ENCODE peak calls at places on chromosomes 2 and 18, in six cellular contexts. One of them, this sample, is unnamed.

GRCh38 chr2:86020984-86021383 is 84.7 kb downstream of the POLR1A start:
- DNase-seq in cardiac muscle cell: peak
- DNase-seq in WERI-Rb-1: no peak
- DNase-seq in lower lobe of right lung: no peak
- DNase-seq in CD8-positive, alpha-beta memory T cell: no peak
- DNase-seq in body of pancreas: no peak
- DNase-seq in this sample: no peak

GRCh38 chr2:201149064-201149820 is 33.3 kb downstream of the CFLAR start:
- DNase-seq in lower lobe of right lung: no peak
- DNase-seq in cardiac muscle cell: peak
- DNase-seq in WERI-Rb-1: no peak
- DNase-seq in CD8-positive, alpha-beta memory T cell: no peak
- DNase-seq in body of pancreas: no peak
- DNase-seq in this sample: no peak

GRCh38 chr2:43251171-43251731 is 24.8 kb upstream of the ZFP36L2 start:
- DNase-seq in WERI-Rb-1: no peak
- DNase-seq in cardiac muscle cell: peak
- DNase-seq in CD8-positive, alpha-beta memory T cell: no peak
- DNase-seq in body of pancreas: no peak
- DNase-seq in lower lobe of right lung: no peak
- DNase-seq in this sample: no peak

GRCh38 chr2:234395801-234396478 is 100.9 kb downstream of the ARL4C start:
- DNase-seq in lower lobe of right lung: no peak
- DNase-seq in WERI-Rb-1: peak
- DNase-seq in body of pancreas: peak
- DNase-seq in CD8-positive, alpha-beta memory T cell: no peak
- DNase-seq in cardiac muscle cell: no peak
- DNase-seq in this sample: no peak

GRCh38 chr2:133431289-133431688 is 137.0 kb downstream of the NCKAP5 start:
- DNase-seq in lower lobe of right lung: no peak
- DNase-seq in cardiac muscle cell: no peak
- DNase-seq in body of pancreas: no peak
- DNase-seq in CD8-positive, alpha-beta memory T cell: no peak
- DNase-seq in WERI-Rb-1: no peak
- DNase-seq in this sample: no peak

GRCh38 chr18:70319185-70319584 is 30.3 kb downstream of the SOCS6 start:
- DNase-seq in lower lobe of right lung: no peak
- DNase-seq in body of pancreas: no peak
- DNase-seq in WERI-Rb-1: no peak
- DNase-seq in cardiac muscle cell: no peak
- DNase-seq in CD8-positive, alpha-beta memory T cell: no peak
- DNase-seq in this sample: no peak

GRCh38 chr2:199370150-199370780 is 87.5 kb downstream of the SATB2 start:
- DNase-seq in cardiac muscle cell: no peak
- DNase-seq in body of pancreas: no peak
- DNase-seq in WERI-Rb-1: no peak
- DNase-seq in lower lobe of right lung: no peak
- DNase-seq in CD8-positive, alpha-beta memory T cell: no peak
- DNase-seq in this sample: no peak

GRCh38 chr2:172556284-172557033 is 569 bp downstream of the PDK1 start:
- DNase-seq in body of pancreas: peak
- DNase-seq in lower lobe of right lung: peak
- DNase-seq in WERI-Rb-1: peak
- DNase-seq in cardiac muscle cell: peak
- DNase-seq in CD8-positive, alpha-beta memory T cell: peak
- DNase-seq in this sample: peak

GRCh38 chr18:33440011-33440383 is 524 bp downstream of the CCDC178 start:
- DNase-seq in body of pancreas: peak
- DNase-seq in lower lobe of right lung: no peak
- DNase-seq in cardiac muscle cell: peak
- DNase-seq in WERI-Rb-1: peak
- DNase-seq in CD8-positive, alpha-beta memory T cell: no peak
- DNase-seq in this sample: no peak

GRCh38 chr2:14693874-14694273 is 61.4 kb downstream of the LRATD1 start:
- DNase-seq in lower lobe of right lung: no peak
- DNase-seq in cardiac muscle cell: no peak
- DNase-seq in CD8-positive, alpha-beta memory T cell: no peak
- DNase-seq in WERI-Rb-1: no peak
- DNase-seq in body of pancreas: no peak
- DNase-seq in this sample: no peak

DNA sequence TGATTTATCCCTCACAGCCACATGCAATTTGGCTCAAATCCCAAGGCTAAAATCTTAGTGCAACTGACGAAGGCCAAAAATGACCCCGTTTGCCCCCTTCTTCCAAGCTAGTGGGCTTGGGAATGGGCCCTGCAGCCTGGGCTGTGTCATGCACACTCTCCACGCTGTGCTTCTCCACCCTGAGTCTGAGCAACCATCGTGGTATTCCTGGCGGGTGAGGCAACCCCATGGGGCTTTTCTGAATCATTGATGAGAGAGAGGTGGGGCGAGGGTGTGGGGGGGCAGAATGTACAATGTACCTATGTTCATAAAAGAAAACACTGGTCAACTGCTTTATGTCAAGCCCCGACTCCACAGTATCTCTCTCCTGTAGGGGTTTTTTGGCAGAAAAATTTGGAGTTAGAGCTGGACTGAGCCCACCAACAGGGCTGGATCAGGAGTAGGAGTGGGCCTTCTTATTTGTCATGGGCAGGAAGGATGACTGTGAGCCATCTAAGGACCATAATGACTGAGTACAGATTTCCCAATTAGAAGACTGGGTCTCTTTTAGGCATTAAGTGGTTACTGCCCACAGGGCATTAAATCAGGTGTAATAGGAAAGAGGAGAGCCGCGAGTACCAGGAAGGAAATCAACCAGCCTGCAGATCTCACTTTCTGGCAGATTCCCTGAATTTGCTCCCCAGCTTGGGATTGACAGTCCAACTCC is 8.9 kb downstream of the SULT1C2 start:
- DNase-seq in WERI-Rb-1: no peak
- DNase-seq in cardiac muscle cell: peak
- DNase-seq in body of pancreas: no peak
- DNase-seq in CD8-positive, alpha-beta memory T cell: no peak
- DNase-seq in lower lobe of right lung: no peak
- DNase-seq in this sample: no peak
- H3K27ac ChIP-seq in WERI-Rb-1: no peak
- H3K27ac ChIP-seq in cardiac muscle cell: no peak
- H3K27ac ChIP-seq in body of pancreas: no peak
- H3K27ac ChIP-seq in CD8-positive, alpha-beta memory T cell: no peak
- H3K27ac ChIP-seq in lower lobe of right lung: no peak
- H3K27ac ChIP-seq in this sample: no peak

GRCh38 chr2:216221806-216222205 is 112.7 kb downstream of the XRCC5 start:
- DNase-seq in CD8-positive, alpha-beta memory T cell: no peak
- DNase-seq in lower lobe of right lung: no peak
- DNase-seq in body of pancreas: no peak
- DNase-seq in cardiac muscle cell: peak
- DNase-seq in WERI-Rb-1: no peak
- DNase-seq in this sample: no peak
- H3K4me3 ChIP-seq in CD8-positive, alpha-beta memory T cell: no peak
- H3K4me3 ChIP-seq in lower lobe of right lung: no peak
- H3K4me3 ChIP-seq in body of pancreas: no peak
- H3K4me3 ChIP-seq in cardiac muscle cell: no peak
- H3K4me3 ChIP-seq in WERI-Rb-1: no peak
- H3K4me3 ChIP-seq in this sample: no peak

DNA sequence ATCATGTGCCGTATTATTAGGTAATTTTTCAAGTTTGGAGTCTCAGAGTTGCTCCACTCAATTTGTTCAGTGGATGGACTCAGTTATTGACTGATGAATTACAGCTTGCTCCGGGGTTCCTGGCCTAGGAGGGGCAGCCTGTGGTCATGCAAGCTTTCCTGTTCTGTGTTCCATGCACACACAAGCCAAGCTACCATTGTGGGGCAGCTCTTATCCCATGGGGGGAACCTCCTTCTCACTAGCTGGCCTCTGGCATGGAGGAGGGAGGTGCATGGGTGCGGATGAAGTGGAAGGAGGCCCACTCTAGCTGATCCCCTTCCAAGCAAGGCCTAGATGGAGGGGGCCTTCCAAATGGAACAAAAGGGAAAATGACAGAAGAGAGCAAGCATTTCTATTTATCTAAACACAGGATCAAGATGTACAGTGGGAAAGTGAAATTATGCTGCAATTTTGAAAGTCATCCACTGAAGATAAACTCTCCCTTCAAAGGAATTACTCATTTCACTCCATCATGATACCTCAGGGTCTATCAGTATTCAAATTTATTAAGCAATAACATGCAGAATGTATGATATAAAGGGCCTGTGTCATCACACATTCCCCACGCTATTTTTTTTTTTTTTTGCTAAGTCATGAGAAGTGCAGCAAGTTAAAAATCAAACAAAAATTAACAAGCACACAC is 202.7 kb upstream of the SMAD2 start:
- DNase-seq in WERI-Rb-1: no peak
- DNase-seq in body of pancreas: no peak
- DNase-seq in cardiac muscle cell: peak
- DNase-seq in lower lobe of right lung: no peak
- DNase-seq in CD8-positive, alpha-beta memory T cell: no peak
- DNase-seq in this sample: no peak
- H3K27ac ChIP-seq in WERI-Rb-1: no peak
- H3K27ac ChIP-seq in body of pancreas: no peak
- H3K27ac ChIP-seq in cardiac muscle cell: no peak
- H3K27ac ChIP-seq in lower lobe of right lung: no peak
- H3K27ac ChIP-seq in CD8-positive, alpha-beta memory T cell: no peak
- H3K27ac ChIP-seq in this sample: no peak

GRCh38 chr2:66446178-66446860 is 11.4 kb downstream of the MEIS1 start:
- DNase-seq in lower lobe of right lung: peak
- DNase-seq in WERI-Rb-1: no peak
- DNase-seq in cardiac muscle cell: peak
- DNase-seq in body of pancreas: peak
- DNase-seq in CD8-positive, alpha-beta memory T cell: no peak
- DNase-seq in this sample: no peak
- H3K4me3 ChIP-seq in lower lobe of right lung: peak
- H3K4me3 ChIP-seq in WERI-Rb-1: no peak
- H3K4me3 ChIP-seq in cardiac muscle cell: peak
- H3K4me3 ChIP-seq in body of pancreas: peak
- H3K4me3 ChIP-seq in CD8-positive, alpha-beta memory T cell: no peak
- H3K4me3 ChIP-seq in this sample: no peak